ENCODE peak calls at places on chromosomes 16 and 17, in ten cellular contexts. One of them, this sample, is unnamed.
A peak's percentile ranks its signal among the peaks of the same experiment; 100 is the strongest.

GRCh38 chr16:71837150-71837549 is 8.6 kb upstream of the ATXN1L start:
- DNase-seq in stimulated activated effector memory CD8-positive, alpha-beta T cell treated with anti-CD3 and anti-CD28 coated beads, Interleukin-12 subunit alpha, Interleukin-12 subunit beta, amount 100 ng/mL, for 72 hours: no peak
- DNase-seq in HS-5: no peak
- DNase-seq in activated naive CD4-positive, alpha-beta T cell treated with Interleukin-2 at 50 U/mL for 16 hours: no peak
- DNase-seq in NCI-H2171 treated with DMSO at 0.1 percent for 48 hours: no peak
- DNase-seq in right lobe of liver: no peak
- DNase-seq in GM03348: no peak
- DNase-seq in glomerular endothelial cell: no peak
- DNase-seq in naive thymus-derived CD4-positive, alpha-beta T cell: no peak
- DNase-seq in NAMALWA: no peak
- DNase-seq in this sample: no peak

GRCh38 chr17:36089888-36090836 is at the start of gene CCL3:
- DNase-seq in stimulated activated effector memory CD8-positive, alpha-beta T cell treated with anti-CD3 and anti-CD28 coated beads, Interleukin-12 subunit alpha, Interleukin-12 subunit beta, amount 100 ng/mL, for 72 hours: peak; percentile 93
- DNase-seq in HS-5: no peak
- DNase-seq in activated naive CD4-positive, alpha-beta T cell treated with Interleukin-2 at 50 U/mL for 16 hours: peak; percentile 43
- DNase-seq in NCI-H2171 treated with DMSO at 0.1 percent for 48 hours: no peak
- DNase-seq in right lobe of liver: no peak
- DNase-seq in GM03348: no peak
- DNase-seq in glomerular endothelial cell: no peak
- DNase-seq in naive thymus-derived CD4-positive, alpha-beta T cell: no peak
- DNase-seq in NAMALWA: peak; percentile 79
- DNase-seq in this sample: peak; percentile 90

GRCh38 chr16:84074721-84075120 is 32.1 kb upstream of the SLC38A8 start:
- DNase-seq in stimulated activated effector memory CD8-positive, alpha-beta T cell treated with anti-CD3 and anti-CD28 coated beads, Interleukin-12 subunit alpha, Interleukin-12 subunit beta, amount 100 ng/mL, for 72 hours: no peak
- DNase-seq in HS-5: no peak
- DNase-seq in activated naive CD4-positive, alpha-beta T cell treated with Interleukin-2 at 50 U/mL for 16 hours: no peak
- DNase-seq in NCI-H2171 treated with DMSO at 0.1 percent for 48 hours: no peak
- DNase-seq in right lobe of liver: no peak
- DNase-seq in GM03348: no peak
- DNase-seq in glomerular endothelial cell: no peak
- DNase-seq in naive thymus-derived CD4-positive, alpha-beta T cell: no peak
- DNase-seq in NAMALWA: no peak
- DNase-seq in this sample: no peak

GRCh38 chr17:36921131-36921851 is 16.0 kb upstream of the LHX1 start:
- DNase-seq in stimulated activated effector memory CD8-positive, alpha-beta T cell treated with anti-CD3 and anti-CD28 coated beads, Interleukin-12 subunit alpha, Interleukin-12 subunit beta, amount 100 ng/mL, for 72 hours: peak; percentile 53
- DNase-seq in HS-5: no peak
- DNase-seq in activated naive CD4-positive, alpha-beta T cell treated with Interleukin-2 at 50 U/mL for 16 hours: peak; percentile 72
- DNase-seq in NCI-H2171 treated with DMSO at 0.1 percent for 48 hours: no peak
- DNase-seq in right lobe of liver: no peak
- DNase-seq in GM03348: no peak
- DNase-seq in glomerular endothelial cell: no peak
- DNase-seq in naive thymus-derived CD4-positive, alpha-beta T cell: no peak
- DNase-seq in NAMALWA: no peak
- DNase-seq in this sample: no peak

GRCh38 chr17:18258356-18259038 is at the start of gene FLII:
- DNase-seq in stimulated activated effector memory CD8-positive, alpha-beta T cell treated with anti-CD3 and anti-CD28 coated beads, Interleukin-12 subunit alpha, Interleukin-12 subunit beta, amount 100 ng/mL, for 72 hours: peak; percentile 74
- DNase-seq in HS-5: no peak
- DNase-seq in activated naive CD4-positive, alpha-beta T cell treated with Interleukin-2 at 50 U/mL for 16 hours: peak; percentile 65
- DNase-seq in NCI-H2171 treated with DMSO at 0.1 percent for 48 hours: no peak
- DNase-seq in right lobe of liver: peak; percentile 76
- DNase-seq in GM03348: peak; percentile 93
- DNase-seq in glomerular endothelial cell: no peak
- DNase-seq in naive thymus-derived CD4-positive, alpha-beta T cell: peak; percentile 54
- DNase-seq in NAMALWA: peak; percentile 27
- DNase-seq in this sample: peak; percentile 76

GRCh38 chr16:48596326-48596725 is 13.7 kb downstream of the N4BP1 start:
- DNase-seq in stimulated activated effector memory CD8-positive, alpha-beta T cell treated with anti-CD3 and anti-CD28 coated beads, Interleukin-12 subunit alpha, Interleukin-12 subunit beta, amount 100 ng/mL, for 72 hours: peak; percentile 77
- DNase-seq in HS-5: no peak
- DNase-seq in activated naive CD4-positive, alpha-beta T cell treated with Interleukin-2 at 50 U/mL for 16 hours: peak; percentile 71
- DNase-seq in NCI-H2171 treated with DMSO at 0.1 percent for 48 hours: no peak
- DNase-seq in right lobe of liver: no peak
- DNase-seq in GM03348: no peak
- DNase-seq in glomerular endothelial cell: no peak
- DNase-seq in naive thymus-derived CD4-positive, alpha-beta T cell: no peak
- DNase-seq in NAMALWA: no peak
- DNase-seq in this sample: no peak

GRCh38 chr17:57329380-57330214 is 73.3 kb downstream of the MSI2 start:
- DNase-seq in stimulated activated effector memory CD8-positive, alpha-beta T cell treated with anti-CD3 and anti-CD28 coated beads, Interleukin-12 subunit alpha, Interleukin-12 subunit beta, amount 100 ng/mL, for 72 hours: no peak
- DNase-seq in HS-5: no peak
- DNase-seq in activated naive CD4-positive, alpha-beta T cell treated with Interleukin-2 at 50 U/mL for 16 hours: no peak
- DNase-seq in NCI-H2171 treated with DMSO at 0.1 percent for 48 hours: no peak
- DNase-seq in right lobe of liver: no peak
- DNase-seq in GM03348: no peak
- DNase-seq in glomerular endothelial cell: no peak
- DNase-seq in naive thymus-derived CD4-positive, alpha-beta T cell: no peak
- DNase-seq in NAMALWA: no peak
- DNase-seq in this sample: no peak

GRCh38 chr17:1021147-1021546 is 24.2 kb downstream of the TIMM22 start:
- DNase-seq in stimulated activated effector memory CD8-positive, alpha-beta T cell treated with anti-CD3 and anti-CD28 coated beads, Interleukin-12 subunit alpha, Interleukin-12 subunit beta, amount 100 ng/mL, for 72 hours: no peak
- DNase-seq in HS-5: no peak
- DNase-seq in activated naive CD4-positive, alpha-beta T cell treated with Interleukin-2 at 50 U/mL for 16 hours: no peak
- DNase-seq in NCI-H2171 treated with DMSO at 0.1 percent for 48 hours: no peak
- DNase-seq in right lobe of liver: no peak
- DNase-seq in GM03348: no peak
- DNase-seq in glomerular endothelial cell: no peak
- DNase-seq in naive thymus-derived CD4-positive, alpha-beta T cell: no peak
- DNase-seq in NAMALWA: no peak
- DNase-seq in this sample: no peak

GRCh38 chr17:17075037-17075755 is 32.9 kb downstream of the MPRIP start:
- DNase-seq in stimulated activated effector memory CD8-positive, alpha-beta T cell treated with anti-CD3 and anti-CD28 coated beads, Interleukin-12 subunit alpha, Interleukin-12 subunit beta, amount 100 ng/mL, for 72 hours: no peak
- DNase-seq in HS-5: no peak
- DNase-seq in activated naive CD4-positive, alpha-beta T cell treated with Interleukin-2 at 50 U/mL for 16 hours: no peak
- DNase-seq in NCI-H2171 treated with DMSO at 0.1 percent for 48 hours: no peak
- DNase-seq in right lobe of liver: no peak
- DNase-seq in GM03348: peak; percentile 80
- DNase-seq in glomerular endothelial cell: peak; percentile 27
- DNase-seq in naive thymus-derived CD4-positive, alpha-beta T cell: peak; percentile 22
- DNase-seq in NAMALWA: no peak
- DNase-seq in this sample: no peak

GRCh38 chr17:38598536-38598935 is 7.2 kb downstream of the SRCIN1 start:
- DNase-seq in stimulated activated effector memory CD8-positive, alpha-beta T cell treated with anti-CD3 and anti-CD28 coated beads, Interleukin-12 subunit alpha, Interleukin-12 subunit beta, amount 100 ng/mL, for 72 hours: no peak
- DNase-seq in HS-5: no peak
- DNase-seq in activated naive CD4-positive, alpha-beta T cell treated with Interleukin-2 at 50 U/mL for 16 hours: peak; percentile 20
- DNase-seq in NCI-H2171 treated with DMSO at 0.1 percent for 48 hours: peak; percentile 95
- DNase-seq in right lobe of liver: no peak
- DNase-seq in GM03348: no peak
- DNase-seq in glomerular endothelial cell: no peak
- DNase-seq in naive thymus-derived CD4-positive, alpha-beta T cell: no peak
- DNase-seq in NAMALWA: peak; percentile 83
- DNase-seq in this sample: peak; percentile 86

GRCh38 chr16:78005881-78006280 is 16.5 kb upstream of the CLEC3A start:
- DNase-seq in stimulated activated effector memory CD8-positive, alpha-beta T cell treated with anti-CD3 and anti-CD28 coated beads, Interleukin-12 subunit alpha, Interleukin-12 subunit beta, amount 100 ng/mL, for 72 hours: no peak
- DNase-seq in HS-5: no peak
- DNase-seq in activated naive CD4-positive, alpha-beta T cell treated with Interleukin-2 at 50 U/mL for 16 hours: no peak
- DNase-seq in NCI-H2171 treated with DMSO at 0.1 percent for 48 hours: no peak
- DNase-seq in right lobe of liver: no peak
- DNase-seq in GM03348: no peak
- DNase-seq in glomerular endothelial cell: no peak
- DNase-seq in naive thymus-derived CD4-positive, alpha-beta T cell: no peak
- DNase-seq in NAMALWA: peak; percentile 44
- DNase-seq in this sample: peak; percentile 77

GRCh38 chr17:988561-988960 is 8.4 kb upstream of the TIMM22 start:
- DNase-seq in stimulated activated effector memory CD8-positive, alpha-beta T cell treated with anti-CD3 and anti-CD28 coated beads, Interleukin-12 subunit alpha, Interleukin-12 subunit beta, amount 100 ng/mL, for 72 hours: no peak
- DNase-seq in HS-5: no peak
- DNase-seq in activated naive CD4-positive, alpha-beta T cell treated with Interleukin-2 at 50 U/mL for 16 hours: no peak
- DNase-seq in NCI-H2171 treated with DMSO at 0.1 percent for 48 hours: no peak
- DNase-seq in right lobe of liver: no peak
- DNase-seq in GM03348: no peak
- DNase-seq in glomerular endothelial cell: no peak
- DNase-seq in naive thymus-derived CD4-positive, alpha-beta T cell: no peak
- DNase-seq in NAMALWA: no peak
- DNase-seq in this sample: no peak

GRCh38 chr17:77076046-77076882 is 64.5 kb upstream of the SEC14L1 start:
- DNase-seq in stimulated activated effector memory CD8-positive, alpha-beta T cell treated with anti-CD3 and anti-CD28 coated beads, Interleukin-12 subunit alpha, Interleukin-12 subunit beta, amount 100 ng/mL, for 72 hours: no peak
- DNase-seq in HS-5: no peak
- DNase-seq in activated naive CD4-positive, alpha-beta T cell treated with Interleukin-2 at 50 U/mL for 16 hours: no peak
- DNase-seq in NCI-H2171 treated with DMSO at 0.1 percent for 48 hours: no peak
- DNase-seq in right lobe of liver: no peak
- DNase-seq in GM03348: no peak
- DNase-seq in glomerular endothelial cell: no peak
- DNase-seq in naive thymus-derived CD4-positive, alpha-beta T cell: no peak
- DNase-seq in NAMALWA: no peak
- DNase-seq in this sample: no peak

GRCh38 chr16:2468725-2469398 is 2.2 kb upstream of the NTN3 start:
- DNase-seq in stimulated activated effector memory CD8-positive, alpha-beta T cell treated with anti-CD3 and anti-CD28 coated beads, Interleukin-12 subunit alpha, Interleukin-12 subunit beta, amount 100 ng/mL, for 72 hours: no peak
- DNase-seq in HS-5: no peak
- DNase-seq in activated naive CD4-positive, alpha-beta T cell treated with Interleukin-2 at 50 U/mL for 16 hours: no peak
- DNase-seq in NCI-H2171 treated with DMSO at 0.1 percent for 48 hours: peak; percentile 98
- DNase-seq in right lobe of liver: no peak
- DNase-seq in GM03348: no peak
- DNase-seq in glomerular endothelial cell: no peak
- DNase-seq in naive thymus-derived CD4-positive, alpha-beta T cell: no peak
- DNase-seq in NAMALWA: peak; percentile 95
- DNase-seq in this sample: peak; percentile 96

GRCh38 chr16:70749006-70749678 is 51.8 kb downstream of the VAC14 start:
- DNase-seq in stimulated activated effector memory CD8-positive, alpha-beta T cell treated with anti-CD3 and anti-CD28 coated beads, Interleukin-12 subunit alpha, Interleukin-12 subunit beta, amount 100 ng/mL, for 72 hours: no peak
- DNase-seq in HS-5: no peak
- DNase-seq in activated naive CD4-positive, alpha-beta T cell treated with Interleukin-2 at 50 U/mL for 16 hours: no peak
- DNase-seq in NCI-H2171 treated with DMSO at 0.1 percent for 48 hours: no peak
- DNase-seq in right lobe of liver: no peak
- DNase-seq in GM03348: no peak
- DNase-seq in glomerular endothelial cell: no peak
- DNase-seq in naive thymus-derived CD4-positive, alpha-beta T cell: no peak
- DNase-seq in NAMALWA: no peak
- DNase-seq in this sample: peak; percentile 68

GRCh38 chr17:65544658-65545057 is 16.8 kb downstream of the AXIN2 start:
- DNase-seq in stimulated activated effector memory CD8-positive, alpha-beta T cell treated with anti-CD3 and anti-CD28 coated beads, Interleukin-12 subunit alpha, Interleukin-12 subunit beta, amount 100 ng/mL, for 72 hours: no peak
- DNase-seq in HS-5: no peak
- DNase-seq in activated naive CD4-positive, alpha-beta T cell treated with Interleukin-2 at 50 U/mL for 16 hours: no peak
- DNase-seq in NCI-H2171 treated with DMSO at 0.1 percent for 48 hours: no peak
- DNase-seq in right lobe of liver: peak; percentile 12
- DNase-seq in GM03348: no peak
- DNase-seq in glomerular endothelial cell: no peak
- DNase-seq in naive thymus-derived CD4-positive, alpha-beta T cell: no peak
- DNase-seq in NAMALWA: no peak
- DNase-seq in this sample: no peak

GRCh38 chr16:77290451-77291110 is 91.4 kb downstream of the SYCE1L start:
- DNase-seq in stimulated activated effector memory CD8-positive, alpha-beta T cell treated with anti-CD3 and anti-CD28 coated beads, Interleukin-12 subunit alpha, Interleukin-12 subunit beta, amount 100 ng/mL, for 72 hours: no peak
- DNase-seq in HS-5: no peak
- DNase-seq in activated naive CD4-positive, alpha-beta T cell treated with Interleukin-2 at 50 U/mL for 16 hours: no peak
- DNase-seq in NCI-H2171 treated with DMSO at 0.1 percent for 48 hours: no peak
- DNase-seq in right lobe of liver: no peak
- DNase-seq in GM03348: no peak
- DNase-seq in glomerular endothelial cell: no peak
- DNase-seq in naive thymus-derived CD4-positive, alpha-beta T cell: no peak
- DNase-seq in NAMALWA: no peak
- DNase-seq in this sample: no peak

GRCh38 chr16:81956213-81956948 is 54.9 kb downstream of the SDR42E1 start:
- DNase-seq in stimulated activated effector memory CD8-positive, alpha-beta T cell treated with anti-CD3 and anti-CD28 coated beads, Interleukin-12 subunit alpha, Interleukin-12 subunit beta, amount 100 ng/mL, for 72 hours: no peak
- DNase-seq in HS-5: no peak
- DNase-seq in activated naive CD4-positive, alpha-beta T cell treated with Interleukin-2 at 50 U/mL for 16 hours: no peak
- DNase-seq in NCI-H2171 treated with DMSO at 0.1 percent for 48 hours: no peak
- DNase-seq in right lobe of liver: peak; percentile 72
- DNase-seq in GM03348: peak; percentile 55
- DNase-seq in glomerular endothelial cell: no peak
- DNase-seq in naive thymus-derived CD4-positive, alpha-beta T cell: no peak
- DNase-seq in NAMALWA: no peak
- DNase-seq in this sample: no peak

GRCh38 chr17:63966646-63967265 is 6.0 kb downstream of the SCN4A start:
- DNase-seq in stimulated activated effector memory CD8-positive, alpha-beta T cell treated with anti-CD3 and anti-CD28 coated beads, Interleukin-12 subunit alpha, Interleukin-12 subunit beta, amount 100 ng/mL, for 72 hours: no peak
- DNase-seq in HS-5: no peak
- DNase-seq in activated naive CD4-positive, alpha-beta T cell treated with Interleukin-2 at 50 U/mL for 16 hours: peak; percentile 34
- DNase-seq in NCI-H2171 treated with DMSO at 0.1 percent for 48 hours: no peak
- DNase-seq in right lobe of liver: no peak
- DNase-seq in GM03348: no peak
- DNase-seq in glomerular endothelial cell: no peak
- DNase-seq in naive thymus-derived CD4-positive, alpha-beta T cell: peak; percentile 72
- DNase-seq in NAMALWA: no peak
- DNase-seq in this sample: no peak

GRCh38 chr16:24876231-24876630 is 30.5 kb downstream of the SLC5A11 start:
- DNase-seq in stimulated activated effector memory CD8-positive, alpha-beta T cell treated with anti-CD3 and anti-CD28 coated beads, Interleukin-12 subunit alpha, Interleukin-12 subunit beta, amount 100 ng/mL, for 72 hours: no peak
- DNase-seq in HS-5: no peak
- DNase-seq in activated naive CD4-positive, alpha-beta T cell treated with Interleukin-2 at 50 U/mL for 16 hours: no peak
- DNase-seq in NCI-H2171 treated with DMSO at 0.1 percent for 48 hours: no peak
- DNase-seq in right lobe of liver: no peak
- DNase-seq in GM03348: no peak
- DNase-seq in glomerular endothelial cell: no peak
- DNase-seq in naive thymus-derived CD4-positive, alpha-beta T cell: no peak
- DNase-seq in NAMALWA: no peak
- DNase-seq in this sample: no peak

GRCh38 chr16:20886320-20886719 is 13.8 kb downstream of the DCUN1D3 start:
- DNase-seq in stimulated activated effector memory CD8-positive, alpha-beta T cell treated with anti-CD3 and anti-CD28 coated beads, Interleukin-12 subunit alpha, Interleukin-12 subunit beta, amount 100 ng/mL, for 72 hours: no peak
- DNase-seq in HS-5: no peak
- DNase-seq in activated naive CD4-positive, alpha-beta T cell treated with Interleukin-2 at 50 U/mL for 16 hours: no peak
- DNase-seq in NCI-H2171 treated with DMSO at 0.1 percent for 48 hours: no peak
- DNase-seq in right lobe of liver: no peak
- DNase-seq in GM03348: no peak
- DNase-seq in glomerular endothelial cell: no peak
- DNase-seq in naive thymus-derived CD4-positive, alpha-beta T cell: no peak
- DNase-seq in NAMALWA: no peak
- DNase-seq in this sample: no peak

GRCh38 chr17:30219315-30219714 is 16.2 kb downstream of the SLC6A4 start:
- DNase-seq in stimulated activated effector memory CD8-positive, alpha-beta T cell treated with anti-CD3 and anti-CD28 coated beads, Interleukin-12 subunit alpha, Interleukin-12 subunit beta, amount 100 ng/mL, for 72 hours: no peak
- DNase-seq in HS-5: no peak
- DNase-seq in activated naive CD4-positive, alpha-beta T cell treated with Interleukin-2 at 50 U/mL for 16 hours: no peak
- DNase-seq in NCI-H2171 treated with DMSO at 0.1 percent for 48 hours: no peak
- DNase-seq in right lobe of liver: no peak
- DNase-seq in GM03348: no peak
- DNase-seq in glomerular endothelial cell: no peak
- DNase-seq in naive thymus-derived CD4-positive, alpha-beta T cell: no peak
- DNase-seq in NAMALWA: no peak
- DNase-seq in this sample: no peak

GRCh38 chr17:74924250-74924948 is at the start of gene OTOP2:
- DNase-seq in stimulated activated effector memory CD8-positive, alpha-beta T cell treated with anti-CD3 and anti-CD28 coated beads, Interleukin-12 subunit alpha, Interleukin-12 subunit beta, amount 100 ng/mL, for 72 hours: no peak
- DNase-seq in HS-5: no peak
- DNase-seq in activated naive CD4-positive, alpha-beta T cell treated with Interleukin-2 at 50 U/mL for 16 hours: no peak
- DNase-seq in NCI-H2171 treated with DMSO at 0.1 percent for 48 hours: peak; percentile 34
- DNase-seq in right lobe of liver: no peak
- DNase-seq in GM03348: no peak
- DNase-seq in glomerular endothelial cell: no peak
- DNase-seq in naive thymus-derived CD4-positive, alpha-beta T cell: peak; percentile 18
- DNase-seq in NAMALWA: no peak
- DNase-seq in this sample: peak; percentile 33

GRCh38 chr16:86061771-86062170 is 162.8 kb downstream of the IRF8 start:
- DNase-seq in stimulated activated effector memory CD8-positive, alpha-beta T cell treated with anti-CD3 and anti-CD28 coated beads, Interleukin-12 subunit alpha, Interleukin-12 subunit beta, amount 100 ng/mL, for 72 hours: no peak
- DNase-seq in HS-5: no peak
- DNase-seq in activated naive CD4-positive, alpha-beta T cell treated with Interleukin-2 at 50 U/mL for 16 hours: no peak
- DNase-seq in NCI-H2171 treated with DMSO at 0.1 percent for 48 hours: peak; percentile 18
- DNase-seq in right lobe of liver: peak; percentile 40
- DNase-seq in GM03348: no peak
- DNase-seq in glomerular endothelial cell: no peak
- DNase-seq in naive thymus-derived CD4-positive, alpha-beta T cell: no peak
- DNase-seq in NAMALWA: no peak
- DNase-seq in this sample: no peak

GRCh38 chr17:7858487-7858832 is 657 bp downstream of the CYB5D1 start:
- DNase-seq in stimulated activated effector memory CD8-positive, alpha-beta T cell treated with anti-CD3 and anti-CD28 coated beads, Interleukin-12 subunit alpha, Interleukin-12 subunit beta, amount 100 ng/mL, for 72 hours: no peak
- DNase-seq in HS-5: no peak
- DNase-seq in activated naive CD4-positive, alpha-beta T cell treated with Interleukin-2 at 50 U/mL for 16 hours: peak; percentile 62
- DNase-seq in NCI-H2171 treated with DMSO at 0.1 percent for 48 hours: peak; percentile 52
- DNase-seq in right lobe of liver: peak; percentile 69
- DNase-seq in GM03348: peak; percentile 74
- DNase-seq in glomerular endothelial cell: no peak
- DNase-seq in naive thymus-derived CD4-positive, alpha-beta T cell: no peak
- DNase-seq in NAMALWA: no peak
- DNase-seq in this sample: no peak

This sample was measured in Karpas-422.